ENCODE peak calls at places on chromosomes 13 and 19, in five cellular contexts. K is stomach, X is right lobe of liver, R is HepG2, H is tibial nerve. T is an unnamed sample. For H3K9me3, the result is how much of the 10 kb centered on the place peaks cover.

GRCh38 chr13:105008606-105009005 is 1526.9 kb downstream of the EFNB2 start:
- DNase-seq in H (no peak), K (no peak), R (no peak), X (no peak), T (no peak)

GRCh38 chr13:78607409-78608253 is 4.3 kb upstream of the POU4F1 start:
- DNase-seq in X (no peak), R (no peak), K (no peak), H (no peak), T (no peak)

GRCh38 chr13:45374917-45375316 is 33.9 kb upstream of the TPT1 start:
- DNase-seq in R (no peak), X (no peak), K (no peak), H (no peak), T (no peak)

GRCh38 chr19:40411125-40411842 is 1.9 kb downstream of the PRX start:
- DNase-seq in X (no peak), K (no peak), R (no peak), H (no peak), T (peak)

GRCh38 chr19:11551603-11552235 is 7.3 kb downstream of the ELOF1 start:
- DNase-seq in R (no peak), H (no peak), K (no peak), X (no peak), T (no peak)

GRCh38 chr13:78586706-78587105 is 16.6 kb downstream of the POU4F1 start:
- DNase-seq in R (no peak), H (no peak), X (no peak), K (no peak), T (no peak)

GRCh38 chr13:113652404-113653263 is 5.4 kb downstream of the ATP4B start:
- DNase-seq in H (no peak), R (no peak), K (peak), X (peak), T (no peak)

GRCh38 chr19:566844-567243 is 5.6 kb upstream of the BSG start:
- DNase-seq in H (no peak), K (no peak), R (no peak), X (no peak), T (no peak)

GRCh38 chr13:107650081-107650701 is 565.1 kb downstream of the LIG4 start:
- DNase-seq in K (peak), X (peak), H (peak), R (peak), T (peak)

GRCh38 chr19:52987221-52987620 is 24.5 kb upstream of the ZNF816 start:
- DNase-seq in H (no peak), R (no peak), X (no peak), K (no peak), T (no peak)

GRCh38 chr19:35168261-35168660 is 13.7 kb downstream of the FXYD5 start:
- DNase-seq in X (no peak), R (no peak), K (no peak), H (no peak), T (no peak)

GRCh38 chr19:37012093-37012745 is 66.0 kb upstream of the ZNF420 start:
- DNase-seq in X (no peak), R (no peak), K (no peak), H (no peak), T (no peak)
- H3K9me3 ChIP-seq in X (under half), R (half or more), K (under half), H (half or more), T (under half)

GRCh38 chr19:18419195-18419698 is at the start of gene SSBP4:
- DNase-seq in K (peak), X (peak), H (peak), R (peak), T (peak)
- TF ChIP-seq POLR2A in K (no peak), X (peak), H (peak), R (no peak), T (peak)

GRCh38 chr13:51999525-51999924 is 11.7 kb downstream of the ATP7B start:
- DNase-seq in H (no peak), X (peak), R (no peak), K (peak), T (peak)

GRCh38 chr13:51998723-51999471 is 12.4 kb downstream of the ATP7B start:
- DNase-seq in X (no peak), K (no peak), H (no peak), R (peak), T (no peak)

GRCh38 chr13:51996660-51997059 is 14.6 kb downstream of the ATP7B start:
- DNase-seq in H (no peak), R (no peak), X (no peak), K (no peak), T (no peak)

GRCh38 chr13:51997641-51998330 is 13.5 kb downstream of the ATP7B start:
- DNase-seq in X (no peak), H (no peak), K (peak), R (peak), T (no peak)

DNA sequence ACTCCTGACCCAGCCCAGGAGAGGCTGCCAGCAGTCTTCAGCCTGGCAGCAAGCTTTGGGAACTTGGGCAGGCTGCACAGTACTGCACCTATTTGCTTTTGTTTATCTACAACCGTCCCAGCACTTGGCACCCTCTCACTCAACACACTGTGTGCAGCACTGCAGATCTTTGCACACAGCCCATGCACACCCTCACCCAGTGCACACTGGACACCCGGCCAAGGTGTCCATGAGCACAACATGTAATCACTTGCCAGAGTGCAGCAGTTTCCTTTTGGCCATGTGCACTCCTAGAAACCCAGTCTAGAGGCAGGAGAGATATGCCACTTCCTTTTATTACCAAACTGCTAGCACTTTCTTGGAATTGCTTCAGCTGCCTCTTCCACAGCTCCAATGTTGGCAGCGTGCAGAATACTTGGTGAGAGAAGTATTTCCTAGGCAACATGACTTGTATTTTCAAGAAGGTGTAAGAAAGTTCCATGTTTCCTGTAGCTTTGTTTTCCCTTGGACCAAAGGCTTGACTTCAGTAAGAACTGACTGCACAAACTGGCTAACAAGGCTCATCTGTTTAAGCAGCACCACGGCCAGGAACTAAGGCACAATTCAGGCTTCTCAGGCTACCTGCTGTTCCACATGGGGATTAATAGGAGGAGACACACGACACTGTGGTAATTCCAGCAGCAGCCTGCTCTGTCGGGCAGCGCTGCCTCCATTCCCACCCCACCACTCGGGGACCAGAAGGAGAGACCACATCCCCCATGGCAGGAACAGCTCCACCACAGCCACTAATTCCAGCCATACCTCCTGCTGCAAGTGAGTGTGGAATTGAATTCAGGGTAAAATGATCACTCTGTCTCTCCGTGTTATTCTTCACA is 15.3 kb downstream of the ATP7B start:
- DNase-seq in X (peak), H (no peak), K (peak), R (no peak), T (peak)
- TF ChIP-seq CTCF in X (no peak), H (no peak), K (no peak), R (no peak), T (no peak)

DNA sequence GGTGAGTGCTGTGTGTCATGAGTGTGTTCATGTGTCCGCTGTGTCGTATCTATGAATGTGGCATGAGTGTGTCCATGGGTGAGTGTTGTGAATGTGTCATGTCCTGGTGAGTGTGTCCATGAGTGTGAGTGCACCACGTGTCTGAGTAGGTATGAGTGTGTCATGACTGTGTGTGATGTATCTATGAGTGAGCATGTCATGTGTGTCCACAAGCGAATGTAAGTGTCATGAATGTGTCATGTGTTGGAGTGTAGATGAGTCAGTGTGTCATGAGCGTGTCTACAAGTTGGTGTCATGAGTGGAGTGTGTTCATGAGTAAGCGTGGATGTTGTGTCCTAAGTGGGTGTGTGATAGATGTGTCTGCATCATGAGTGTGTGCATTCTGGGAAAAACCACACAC is 129.4 kb downstream of the TUBA3C start:
- DNase-seq in K (no peak), H (no peak), R (no peak), X (no peak), T (no peak)
- H3K9me3 ChIP-seq in K (under half), H (under half), R (under half), X (under half), T (under half)

GRCh38 chr19:47608908-47609879 is at the start of gene BICRA:
- DNase-seq in K (peak), H (peak), R (peak), X (peak), T (peak)
- TF ChIP-seq POLR2A in K (no peak), H (no peak), R (no peak), X (no peak), T (no peak)

GRCh38 chr13:112575680-112576079 is 12.3 kb downstream of the TUBGCP3 start:
- DNase-seq in X (no peak), K (no peak), R (no peak), H (no peak), T (no peak)
- TF ChIP-seq CTCF in X (no peak), K (no peak), R (no peak), H (no peak), T (no peak)